ENCODE peak calls at places on chromosome 14, in six cellular contexts. Y is heart left ventricle; E is H9; Z is stimulated activated CD4-positive, alpha-beta T cell treated with anti-CD3 and anti-CD28 coated beads, Interleukin-4, amount 100 ng/mL, for 4 hours; R is activated T-cell treated with anti-CD3 and anti-CD28 coated beads, Interleukin-2, amount 50 U/mL, for 4 hours; U is NCI-H82. C is an unnamed sample.

GRCh38 chr14:56195219-56195618 is 77.0 kb downstream of the PELI2 start:
- DNase-seq in R (no peak), Z (no peak), E (no peak), Y (no peak), U (peak; percentile 90), C (no peak)

GRCh38 chr14:81834308-81834707 is 300.7 kb upstream of the SEL1L start:
- DNase-seq in E (no peak), Z (no peak), R (no peak), U (no peak), Y (no peak), C (no peak)

GRCh38 chr14:65291561-65291960 is 121.0 kb upstream of the FUT8 start:
- DNase-seq in R (no peak), E (no peak), U (no peak), Z (no peak), Y (no peak), C (no peak)

GRCh38 chr14:58477653-58478052 is 50.1 kb downstream of the KIAA0586 start:
- DNase-seq in Y (no peak), E (no peak), Z (no peak), R (no peak), U (no peak), C (no peak)

GRCh38 chr14:36313206-36313605 is 7.2 kb downstream of the MBIP start:
- DNase-seq in U (no peak), Z (no peak), R (no peak), Y (no peak), E (no peak), C (no peak)

GRCh38 chr14:68246074-68246980 is 426.7 kb downstream of the RAD51B start:
- DNase-seq in R (no peak), Y (no peak), Z (no peak), E (no peak), U (no peak), C (no peak)

GRCh38 chr14:24372701-24373416 is 4.9 kb downstream of the NFATC4 start:
- DNase-seq in Y (peak; percentile 82), U (no peak), E (no peak), R (no peak), Z (no peak), C (no peak)

GRCh38 chr14:101845896-101846295 is 84.4 kb downstream of the PPP2R5C start:
- DNase-seq in U (no peak), Y (no peak), Z (no peak), R (no peak), E (no peak), C (no peak)

GRCh38 chr14:51862839-51863235 is 2.4 kb downstream of the GNG2 start:
- DNase-seq in E (no peak), U (no peak), Y (no peak), R (no peak), Z (no peak), C (no peak)

GRCh38 chr14:61923348-61923747 is 161.1 kb downstream of the SNAPC1 start:
- DNase-seq in U (peak; percentile 3), Z (no peak), R (no peak), Y (no peak), E (no peak), C (no peak)

GRCh38 chr14:81323621-81324400 is 76.3 kb downstream of the STON2 start:
- DNase-seq in Z (no peak), U (peak; percentile 84), Y (no peak), E (peak; percentile 79), R (no peak), C (no peak)

GRCh38 chr14:101761881-101762529 is 496 bp downstream of the PPP2R5C start:
- DNase-seq in R (peak; percentile 40), E (no peak), U (peak; percentile 15), Z (peak; percentile 49), Y (peak; percentile 79), C (peak; percentile 41)

GRCh38 chr14:31127690-31128089 is 79.9 kb downstream of the HECTD1 start:
- DNase-seq in R (no peak), Z (no peak), U (no peak), E (no peak), Y (no peak), C (peak; percentile 17)